ENCODE peak calls at places on chromosomes 13 and 19, in six cellular contexts. I, J, H, S, C and F are unnamed samples.

GRCh38 chr13:106232680-106233079 is 302.8 kb downstream of the EFNB2 start:
- DNase-seq in S (no peak), J (no peak), I (no peak), H (no peak), C (no peak), F (no peak)

GRCh38 chr13:39016789-39017188 is 21.1 kb downstream of the PROSER1 start:
- DNase-seq in H (no peak), C (peak), J (peak), S (peak), I (peak), F (no peak)

GRCh38 chr19:10551698-10552301 is 8.1 kb downstream of the ATG4D start:
- DNase-seq in I (peak), C (peak), J (peak), H (peak), S (no peak), F (peak)

GRCh38 chr13:99395436-99395835 is 88.2 kb upstream of the GPR183 start:
- DNase-seq in S (no peak), C (no peak), I (no peak), H (no peak), J (no peak), F (no peak)

GRCh38 chr19:49396738-49397505 is 8.9 kb downstream of the KASH5 start:
- DNase-seq in H (no peak), S (no peak), C (no peak), I (no peak), J (no peak), F (no peak)

GRCh38 chr13:19910336-19911072 is 47.1 kb upstream of the ZMYM5 start:
- DNase-seq in I (peak), J (peak), S (no peak), H (peak), C (peak), F (no peak)

GRCh38 chr13:105587786-105588185 is 947.7 kb downstream of the EFNB2 start:
- DNase-seq in J (no peak), I (no peak), H (no peak), C (peak), S (no peak), F (no peak)

GRCh38 chr19:7970716-7971448 is 27.4 kb upstream of the TIMM44 start:
- DNase-seq in J (peak), H (peak), C (peak), S (peak), I (peak), F (no peak)

GRCh38 chr13:25371608-25372274 is at the start of gene ATP8A2:
- DNase-seq in H (no peak), I (no peak), C (no peak), S (peak), J (no peak), F (no peak)

GRCh38 chr13:46640843-46641242 is 87.9 kb downstream of the LRCH1 start:
- DNase-seq in S (no peak), J (no peak), C (peak), I (no peak), H (no peak), F (no peak)

GRCh38 chr13:60974296-60974695 is 441.4 kb downstream of the PCDH20 start:
- DNase-seq in H (no peak), I (no peak), C (no peak), J (no peak), S (no peak), F (no peak)

GRCh38 chr19:35153701-35154534 is 617 bp upstream of the FXYD5 start:
- DNase-seq in J (peak), H (peak), I (peak), S (peak), C (no peak), F (peak)

GRCh38 chr13:107069107-107069776 is 501.3 kb upstream of the ARGLU1 start:
- DNase-seq in S (no peak), I (no peak), C (no peak), H (no peak), J (no peak), F (no peak)

GRCh38 chr19:34480971-34481821 is at the start of gene WTIP:
- DNase-seq in I (peak), C (peak), J (peak), S (peak), H (peak), F (peak)

GRCh38 chr13:70995338-70995737 is 871.7 kb downstream of the DACH1 start:
- DNase-seq in I (no peak), H (no peak), S (no peak), C (no peak), J (no peak), F (no peak)

GRCh38 chr13:112065521-112065866 is 1.5 kb upstream of the SOX1 start:
- DNase-seq in S (no peak), J (no peak), I (no peak), C (no peak), H (no peak), F (no peak)

GRCh38 chr19:34996978-34997640 is 3.0 kb upstream of the GRAMD1A start:
- DNase-seq in C (no peak), I (peak), S (no peak), H (no peak), J (peak), F (no peak)

DNA sequence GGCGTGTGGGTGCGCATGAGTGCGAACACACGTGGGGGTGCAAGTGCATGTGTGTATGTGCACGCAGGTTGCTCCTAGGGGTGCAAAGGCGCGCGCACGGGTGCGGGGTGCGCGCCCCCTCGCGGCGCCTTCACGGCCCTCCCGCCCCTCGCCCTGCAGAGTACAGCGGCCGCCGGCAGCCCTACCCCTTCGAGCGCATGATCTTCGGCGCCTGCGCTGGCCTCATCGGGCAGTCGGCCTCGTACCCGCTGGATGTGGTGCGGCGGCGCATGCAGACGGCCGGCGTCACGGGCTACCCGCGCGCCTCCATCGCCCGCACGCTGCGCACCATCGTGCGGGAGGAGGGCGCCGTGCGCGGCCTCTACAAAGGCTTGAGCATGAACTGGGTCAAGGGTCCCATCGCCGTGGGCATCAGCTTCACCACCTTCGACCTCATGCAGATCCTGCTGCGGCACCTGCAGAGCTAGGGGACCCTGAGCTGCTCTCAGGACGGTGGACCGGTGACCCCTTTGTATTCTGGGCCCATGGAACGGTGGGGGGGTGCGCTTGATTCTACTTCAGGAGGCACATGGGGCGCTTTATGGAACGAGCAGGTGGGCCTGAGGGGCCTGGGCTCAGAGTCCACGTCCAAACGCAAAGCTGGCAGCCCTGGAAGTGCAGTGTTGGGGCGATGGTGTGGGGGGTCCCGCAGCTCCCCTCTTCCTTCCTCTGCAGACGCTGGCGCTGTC is 27.7 kb downstream of the TMEM161A start:
- DNase-seq in C (no peak), J (no peak), H (no peak), I (peak), S (peak), F (no peak)
- TF ChIP-seq CTCF in C (peak), J (peak), H (peak), I (peak), S (peak), F (no peak)

GRCh38 chr19:39212377-39212742 is 8.3 kb upstream of the SYCN start:
- DNase-seq in I (peak), H (peak), C (no peak), S (peak), J (peak), F (no peak)
- TF ChIP-seq CTCF in I (peak), H (no peak), C (peak), S (peak), J (peak), F (peak)

GRCh38 chr13:35909837-35910236 is 221.3 kb downstream of the DCLK1 start:
- DNase-seq in I (no peak), H (no peak), S (no peak), J (no peak), C (no peak), F (no peak)
- TF ChIP-seq CTCF in I (no peak), H (no peak), S (no peak), J (no peak), C (no peak), F (no peak)

GRCh38 chr13:36848228-36848982 is 29.4 kb downstream of the RFXAP start:
- DNase-seq in C (no peak), S (no peak), H (no peak), J (peak), I (peak), F (no peak)
- TF ChIP-seq CTCF in C (peak), S (peak), H (no peak), J (peak), I (no peak), F (no peak)

GRCh38 chr13:28401303-28402056 is 93.4 kb downstream of the FLT1 start:
- DNase-seq in I (peak), C (no peak), S (no peak), J (peak), H (no peak), F (no peak)
- TF ChIP-seq CTCF in I (no peak), C (no peak), S (no peak), J (no peak), H (no peak), F (no peak)

DNA sequence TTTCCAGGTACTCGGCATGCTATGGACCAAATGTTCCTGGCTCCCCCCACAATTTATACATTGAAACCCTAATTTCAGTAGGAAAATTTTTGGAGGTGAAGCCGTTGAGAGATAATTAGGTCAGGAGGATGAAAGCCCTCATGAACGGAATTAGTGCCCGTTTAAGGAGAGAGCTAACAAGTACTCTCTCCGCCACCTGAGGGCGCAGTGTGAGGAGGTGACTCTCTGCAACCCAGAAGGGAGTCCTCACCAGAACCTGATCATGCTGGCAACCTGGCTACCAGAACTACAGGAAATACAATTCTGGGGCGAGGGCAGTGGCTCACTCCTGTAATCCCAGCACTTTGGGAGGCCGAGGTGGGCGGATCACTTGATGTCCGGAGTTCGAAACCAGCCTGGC is 397.8 kb downstream of the SLITRK5 start:
- DNase-seq in S (no peak), J (no peak), H (no peak), C (no peak), I (no peak), F (no peak)
- TF ChIP-seq CTCF in S (peak), J (no peak), H (no peak), C (no peak), I (no peak), F (no peak)

GRCh38 chr19:1299822-1300221 is 14.1 kb downstream of the EFNA2 start:
- DNase-seq in J (no peak), S (no peak), C (no peak), H (no peak), I (no peak), F (no peak)
- TF ChIP-seq CTCF in J (no peak), S (no peak), C (no peak), H (no peak), I (no peak), F (no peak)